ENCODE peak calls at places on chromosome 19, in seven cellular contexts. One of them, this sample, is unnamed.

GRCh38 chr19:18023596-18024212 is 15.7 kb downstream of the ARRDC2 start:
- DNase-seq in K562: peak; percentile 50
- DNase-seq in SK-N-SH: no peak
- DNase-seq in GM12892: no peak
- DNase-seq in HepG2: no peak
- DNase-seq in GM12878: no peak
- DNase-seq in H1: no peak
- DNase-seq in this sample: no peak

GRCh38 chr19:54436031-54436523 is 12.9 kb upstream of the LENG8 start:
- DNase-seq in K562: no peak
- DNase-seq in SK-N-SH: no peak
- DNase-seq in H1: no peak
- DNase-seq in HepG2: no peak
- DNase-seq in GM12878: no peak
- DNase-seq in GM12892: no peak
- DNase-seq in this sample: no peak

GRCh38 chr19:29867984-29868383 is 56.2 kb downstream of the CCNE1 start:
- DNase-seq in GM12892: no peak
- DNase-seq in HepG2: no peak
- DNase-seq in GM12878: no peak
- DNase-seq in K562: no peak
- DNase-seq in H1: no peak
- DNase-seq in SK-N-SH: no peak
- DNase-seq in this sample: no peak

GRCh38 chr19:14525729-14526128 is 3.7 kb upstream of the TECR start:
- DNase-seq in GM12878: no peak
- DNase-seq in GM12892: no peak
- DNase-seq in H1: no peak
- DNase-seq in HepG2: no peak
- DNase-seq in SK-N-SH: no peak
- DNase-seq in K562: no peak
- DNase-seq in this sample: no peak

GRCh38 chr19:33469171-33470039 is 52.2 kb downstream of the PEPD start:
- DNase-seq in HepG2: no peak
- DNase-seq in GM12878: no peak
- DNase-seq in GM12892: no peak
- DNase-seq in SK-N-SH: no peak
- DNase-seq in K562: no peak
- DNase-seq in H1: no peak
- DNase-seq in this sample: no peak

GRCh38 chr19:4337906-4338440 is 654 bp downstream of the STAP2 start:
- DNase-seq in K562: peak; percentile 17
- DNase-seq in GM12878: no peak
- DNase-seq in H1: no peak
- DNase-seq in GM12892: no peak
- DNase-seq in SK-N-SH: no peak
- DNase-seq in HepG2: peak; percentile 76
- DNase-seq in this sample: no peak

GRCh38 chr19:33444993-33445751 is 71.7 kb downstream of the CEBPG start:
- DNase-seq in GM12878: no peak
- DNase-seq in SK-N-SH: no peak
- DNase-seq in H1: no peak
- DNase-seq in K562: no peak
- DNase-seq in HepG2: no peak
- DNase-seq in GM12892: no peak
- DNase-seq in this sample: no peak

GRCh38 chr19:19185853-19186728 is 5.9 kb downstream of the BORCS8 start:
- DNase-seq in K562: peak; percentile 69
- DNase-seq in HepG2: peak; percentile 68
- DNase-seq in GM12878: no peak
- DNase-seq in H1: peak; percentile 61
- DNase-seq in SK-N-SH: peak; percentile 83
- DNase-seq in GM12892: no peak
- DNase-seq in this sample: peak; percentile 59

GRCh38 chr19:14561249-14561648 is 10.6 kb downstream of the NDUFB7 start:
- DNase-seq in H1: no peak
- DNase-seq in K562: no peak
- DNase-seq in GM12878: no peak
- DNase-seq in GM12892: no peak
- DNase-seq in SK-N-SH: peak; percentile 11
- DNase-seq in HepG2: no peak
- DNase-seq in this sample: no peak

GRCh38 chr19:5765220-5765619 is 19.3 kb downstream of the PRR22 start:
- DNase-seq in HepG2: no peak
- DNase-seq in GM12878: no peak
- DNase-seq in H1: no peak
- DNase-seq in SK-N-SH: no peak
- DNase-seq in GM12892: no peak
- DNase-seq in K562: no peak
- DNase-seq in this sample: no peak

GRCh38 chr19:34479396-34479795 is 2.2 kb upstream of the WTIP start:
- DNase-seq in SK-N-SH: no peak
- DNase-seq in GM12892: no peak
- DNase-seq in GM12878: no peak
- DNase-seq in K562: no peak
- DNase-seq in HepG2: no peak
- DNase-seq in H1: no peak
- DNase-seq in this sample: no peak

GRCh38 chr19:41928754-41929535 is 696 bp upstream of the ERFL start:
- DNase-seq in GM12892: no peak
- DNase-seq in HepG2: no peak
- DNase-seq in H1: no peak
- DNase-seq in GM12878: no peak
- DNase-seq in K562: peak; percentile 68
- DNase-seq in SK-N-SH: no peak
- DNase-seq in this sample: no peak

GRCh38 chr19:7915250-7916136 is 863 bp downstream of the TGFBR3L start:
- DNase-seq in GM12878: no peak
- DNase-seq in GM12892: no peak
- DNase-seq in K562: no peak
- DNase-seq in H1: no peak
- DNase-seq in SK-N-SH: no peak
- DNase-seq in HepG2: no peak
- DNase-seq in this sample: no peak

GRCh38 chr19:44903602-44904425 is 1.8 kb upstream of the APOE start:
- DNase-seq in H1: peak; percentile 58
- DNase-seq in K562: peak; percentile 70
- DNase-seq in SK-N-SH: peak; percentile 88
- DNase-seq in GM12878: no peak
- DNase-seq in GM12892: peak; percentile 80
- DNase-seq in HepG2: peak; percentile 80
- DNase-seq in this sample: peak; percentile 77

GRCh38 chr19:33143897-33144405 is 12.0 kb downstream of the WDR88 start:
- DNase-seq in SK-N-SH: peak; percentile 88
- DNase-seq in H1: no peak
- DNase-seq in HepG2: peak; percentile 47
- DNase-seq in K562: peak; percentile 86
- DNase-seq in GM12892: peak; percentile 67
- DNase-seq in GM12878: no peak
- DNase-seq in this sample: peak; percentile 61

GRCh38 chr19:10854350-10855089 is 6.3 kb downstream of the C19orf38 start:
- DNase-seq in K562: no peak
- DNase-seq in HepG2: peak; percentile 67
- DNase-seq in SK-N-SH: no peak
- DNase-seq in H1: no peak
- DNase-seq in GM12878: no peak
- DNase-seq in GM12892: no peak
- DNase-seq in this sample: no peak

GRCh38 chr19:42132030-42132628 is at the start of gene POU2F2:
- DNase-seq in HepG2: no peak
- DNase-seq in SK-N-SH: no peak
- DNase-seq in GM12892: peak; percentile 79
- DNase-seq in H1: no peak
- DNase-seq in K562: peak; percentile 40
- DNase-seq in GM12878: peak; percentile 41
- DNase-seq in this sample: peak; percentile 78

GRCh38 chr19:14478113-14478545 is 3.0 kb upstream of the PTGER1 start:
- DNase-seq in SK-N-SH: peak; percentile 35
- DNase-seq in HepG2: no peak
- DNase-seq in K562: no peak
- DNase-seq in GM12878: no peak
- DNase-seq in GM12892: no peak
- DNase-seq in H1: no peak
- DNase-seq in this sample: no peak

GRCh38 chr19:42396248-42396541 is 6.1 kb upstream of the CNFN start:
- DNase-seq in GM12878: no peak
- DNase-seq in GM12892: no peak
- DNase-seq in HepG2: no peak
- DNase-seq in K562: no peak
- DNase-seq in H1: no peak
- DNase-seq in SK-N-SH: peak; percentile 79
- DNase-seq in this sample: no peak

DNA sequence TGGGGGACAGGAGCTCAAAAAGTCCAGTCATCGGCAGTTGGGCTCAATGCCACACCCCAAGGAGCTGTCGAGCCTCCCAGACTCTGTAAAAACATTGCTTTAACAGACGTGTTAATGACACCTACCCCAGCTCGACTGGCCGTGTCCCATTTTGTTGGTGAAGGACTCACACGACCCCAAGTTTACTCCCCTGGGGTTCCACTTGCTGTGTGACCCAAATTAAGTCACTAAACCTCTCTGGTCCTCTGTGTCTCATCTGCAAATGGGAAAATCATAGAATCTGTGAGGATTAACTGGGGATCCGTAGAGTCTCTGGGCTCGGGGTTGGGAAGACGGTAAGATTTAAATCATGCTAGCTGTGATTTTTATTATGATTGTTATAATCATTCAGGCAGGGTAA is 7.1 kb downstream of the GNA15 start:
- DNase-seq in HepG2: no peak
- DNase-seq in H1: no peak
- DNase-seq in GM12878: no peak
- DNase-seq in GM12892: no peak
- DNase-seq in SK-N-SH: no peak
- DNase-seq in K562: no peak
- DNase-seq in this sample: no peak
- TF ChIP-seq TAF1 in HepG2: no peak
- TF ChIP-seq TAF1 in H1: no peak
- TF ChIP-seq TAF1 in GM12878: no peak
- TF ChIP-seq TAF1 in GM12892: no peak
- TF ChIP-seq TAF1 in SK-N-SH: no peak
- TF ChIP-seq TAF1 in K562: no peak
- TF ChIP-seq TAF1 in this sample: no peak

DNA sequence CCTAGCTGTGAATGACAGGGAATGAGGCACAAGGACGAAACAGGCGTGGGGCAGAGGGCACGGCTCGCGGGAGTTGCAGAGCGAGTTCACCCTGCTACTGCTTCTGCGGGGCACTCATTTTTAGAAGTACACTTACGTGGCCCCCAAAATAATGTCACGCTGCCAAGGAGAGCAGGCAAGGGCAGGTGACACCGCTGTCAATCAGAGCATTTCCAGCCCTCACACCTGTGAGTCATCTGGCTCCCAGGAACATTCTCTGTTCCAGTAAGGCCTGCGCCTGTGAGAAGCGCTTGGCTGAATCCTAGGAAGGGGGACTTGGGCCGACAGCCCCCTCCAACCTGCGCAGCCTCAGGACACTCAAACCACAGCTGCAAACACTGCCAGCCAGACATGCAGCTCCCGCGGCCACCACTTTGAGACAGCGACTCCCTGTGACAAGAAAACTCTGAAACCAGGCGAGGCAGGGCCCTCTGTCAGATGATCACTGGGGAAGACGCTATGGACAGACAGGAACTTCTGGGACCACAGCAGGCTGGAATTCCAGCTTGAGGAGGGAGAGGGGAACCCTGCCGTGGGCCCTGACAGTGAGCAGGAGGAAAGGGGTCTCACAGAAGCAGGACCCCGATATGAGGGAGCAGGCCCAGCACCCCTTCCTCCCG is 12.7 kb downstream of the DOT1L start:
- DNase-seq in GM12892: no peak
- DNase-seq in HepG2: no peak
- DNase-seq in GM12878: no peak
- DNase-seq in H1: no peak
- DNase-seq in SK-N-SH: no peak
- DNase-seq in K562: no peak
- DNase-seq in this sample: no peak
- TF ChIP-seq TAF1 in GM12892: no peak
- TF ChIP-seq TAF1 in HepG2: no peak
- TF ChIP-seq TAF1 in GM12878: no peak
- TF ChIP-seq TAF1 in H1: no peak
- TF ChIP-seq TAF1 in SK-N-SH: no peak
- TF ChIP-seq TAF1 in K562: no peak
- TF ChIP-seq TAF1 in this sample: no peak

GRCh38 chr19:2538096-2538757 is 62.3 kb downstream of the GADD45B start:
- DNase-seq in GM12878: no peak
- DNase-seq in H1: no peak
- DNase-seq in K562: no peak
- DNase-seq in HepG2: no peak
- DNase-seq in GM12892: no peak
- DNase-seq in SK-N-SH: no peak
- DNase-seq in this sample: no peak
- TF ChIP-seq TAF1 in GM12878: no peak
- TF ChIP-seq TAF1 in H1: no peak
- TF ChIP-seq TAF1 in K562: no peak
- TF ChIP-seq TAF1 in HepG2: no peak
- TF ChIP-seq TAF1 in GM12892: no peak
- TF ChIP-seq TAF1 in SK-N-SH: no peak
- TF ChIP-seq TAF1 in this sample: no peak

DNA sequence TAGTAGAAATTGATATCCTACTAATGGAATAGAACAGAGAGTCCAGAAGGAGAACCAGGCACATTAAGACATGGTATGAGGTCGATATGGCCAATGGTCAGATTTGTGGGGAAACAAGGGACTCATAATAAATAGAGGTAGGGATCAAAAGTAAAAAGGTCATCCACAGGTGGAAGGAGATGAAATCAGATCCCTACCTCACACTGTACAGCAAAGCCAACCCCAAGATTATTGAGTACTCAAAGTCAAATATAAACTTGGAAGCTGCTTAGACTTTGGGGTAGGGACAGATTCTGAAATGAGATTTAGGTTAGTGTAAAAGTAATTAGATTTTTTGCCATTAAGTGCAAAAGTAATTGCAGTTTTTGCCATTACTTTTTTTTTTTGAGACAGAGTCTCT is 40.7 kb downstream of the BICRA start:
- DNase-seq in H1: no peak
- DNase-seq in GM12892: no peak
- DNase-seq in SK-N-SH: no peak
- DNase-seq in GM12878: no peak
- DNase-seq in HepG2: no peak
- DNase-seq in K562: no peak
- DNase-seq in this sample: no peak
- TF ChIP-seq TAF1 in H1: no peak
- TF ChIP-seq TAF1 in GM12892: no peak
- TF ChIP-seq TAF1 in SK-N-SH: no peak
- TF ChIP-seq TAF1 in GM12878: no peak
- TF ChIP-seq TAF1 in HepG2: no peak
- TF ChIP-seq TAF1 in K562: no peak
- TF ChIP-seq TAF1 in this sample: no peak

GRCh38 chr19:37817180-37817911 is 38.0 kb upstream of the ZNF573 start:
- DNase-seq in GM12878: no peak
- DNase-seq in HepG2: no peak
- DNase-seq in H1: peak; percentile 10
- DNase-seq in K562: no peak
- DNase-seq in SK-N-SH: peak; percentile 86
- DNase-seq in GM12892: no peak
- DNase-seq in this sample: peak; percentile 29
- TF ChIP-seq TAF1 in GM12878: no peak
- TF ChIP-seq TAF1 in HepG2: no peak
- TF ChIP-seq TAF1 in H1: no peak
- TF ChIP-seq TAF1 in K562: no peak
- TF ChIP-seq TAF1 in SK-N-SH: no peak
- TF ChIP-seq TAF1 in GM12892: no peak
- TF ChIP-seq TAF1 in this sample: no peak

This sample was measured in GM12891.